ENCODE peak calls at places on chromosomes 6 and 20, in six cellular contexts. Z, S, T, E, P and Q are unnamed samples.

GRCh38 chr6:66838764-66839163 is 1131.7 kb upstream of the EYS start:
- DNase-seq in Z (no peak), S (peak), T (no peak), E (no peak), P (no peak), Q (no peak)

GRCh38 chr20:62136283-62137091 is 6.7 kb downstream of the PSMA7 start:
- DNase-seq in Z (peak), S (peak), T (peak), E (peak), P (peak), Q (peak)

GRCh38 chr6:148273962-148274752 is 68.5 kb upstream of the SASH1 start:
- DNase-seq in Z (no peak), S (no peak), T (no peak), E (no peak), P (peak), Q (no peak)

GRCh38 chr20:52438326-52438963 is 246.9 kb upstream of the ZFP64 start:
- DNase-seq in Z (no peak), S (no peak), T (no peak), E (no peak), P (no peak), Q (no peak)

GRCh38 chr6:36743538-36744441 is 46.2 kb downstream of the RAB44 start:
- DNase-seq in Z (no peak), S (no peak), T (peak), E (no peak), P (no peak), Q (no peak)

GRCh38 chr20:46122071-46122470 is 4.0 kb downstream of the CD40 start:
- DNase-seq in Z (no peak), S (peak), T (peak), E (no peak), P (peak), Q (no peak)

GRCh38 chr6:105484238-105485161 is 81.6 kb upstream of the PREP start:
- DNase-seq in Z (no peak), S (peak), T (no peak), E (no peak), P (peak), Q (no peak)

GRCh38 chr6:139871844-139872510 is 497.5 kb upstream of the CITED2 start:
- DNase-seq in Z (no peak), S (no peak), T (no peak), E (no peak), P (no peak), Q (no peak)

GRCh38 chr6:119138906-119139541 is 60.6 kb upstream of the FAM184A start:
- DNase-seq in Z (no peak), S (no peak), T (no peak), E (no peak), P (no peak), Q (no peak)

GRCh38 chr6:88922775-88923548 is 40.5 kb downstream of the RNGTT start:
- DNase-seq in Z (no peak), S (no peak), T (no peak), E (no peak), P (peak), Q (no peak)

GRCh38 chr20:16675165-16675564 is 54.7 kb upstream of the SNRPB2 start:
- DNase-seq in Z (no peak), S (no peak), T (no peak), E (no peak), P (no peak), Q (no peak)

GRCh38 chr6:127503022-127503421 is 16.1 kb downstream of the MTCL3 start:
- DNase-seq in Z (no peak), S (no peak), T (no peak), E (no peak), P (no peak), Q (no peak)

GRCh38 chr20:53291548-53291947 is 302.1 kb downstream of the ZNF217 start:
- DNase-seq in Z (peak), S (no peak), T (no peak), E (no peak), P (no peak), Q (peak)

GRCh38 chr6:121627761-121628160 is 192.3 kb downstream of the GJA1 start:
- DNase-seq in Z (no peak), S (no peak), T (no peak), E (no peak), P (peak), Q (no peak)

GRCh38 chr20:63314015-63314471 is 21.1 kb downstream of the COL20A1 start:
- DNase-seq in Z (no peak), S (no peak), T (no peak), E (no peak), P (no peak), Q (no peak)

GRCh38 chr20:35018578-35019371 is 63.1 kb downstream of the MYH7B start:
- DNase-seq in Z (no peak), S (no peak), T (no peak), E (no peak), P (no peak), Q (no peak)

GRCh38 chr6:85431271-85431670 is 18.6 kb upstream of the NT5E start:
- DNase-seq in Z (no peak), S (no peak), T (no peak), E (no peak), P (no peak), Q (no peak)

DNA sequence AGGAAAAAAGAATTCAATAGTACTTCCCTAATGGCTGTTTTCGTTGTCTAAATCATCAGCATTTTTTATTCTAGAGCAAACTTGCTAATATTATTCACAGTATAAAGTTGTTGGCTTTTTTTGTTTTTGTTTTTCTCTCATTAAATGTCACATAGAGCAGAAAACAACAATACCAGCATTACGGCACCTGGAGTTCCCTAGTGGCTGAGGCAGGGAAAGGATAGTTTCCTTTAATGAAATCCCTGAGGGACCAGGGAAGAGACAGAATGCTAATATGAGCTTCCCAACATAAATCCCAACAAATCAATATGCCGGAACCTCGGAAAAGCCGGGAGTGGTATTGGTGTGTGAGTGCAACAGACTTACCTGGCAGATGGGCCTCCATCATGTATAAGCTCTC is 235.2 kb upstream of the ASCC3 start:
- DNase-seq in Z (no peak), S (no peak), T (no peak), E (no peak), P (no peak), Q (no peak)
- TF ChIP-seq CTCF in Z (no peak), S (no peak), T (no peak), E (no peak), P (no peak), Q (no peak)

GRCh38 chr20:14407336-14407735 is 69.9 kb upstream of the FLRT3 start:
- DNase-seq in Z (no peak), S (no peak), T (no peak), E (no peak), P (no peak), Q (no peak)

GRCh38 chr20:14404515-14404914 is 67.1 kb upstream of the FLRT3 start:
- DNase-seq in Z (no peak), S (no peak), T (no peak), E (no peak), P (no peak), Q (no peak)

GRCh38 chr20:14401479-14402138 is 64.2 kb upstream of the FLRT3 start:
- DNase-seq in Z (no peak), S (peak), T (no peak), E (no peak), P (no peak), Q (peak)

GRCh38 chr20:14410869-14411555 is 73.6 kb upstream of the FLRT3 start:
- DNase-seq in Z (no peak), S (no peak), T (no peak), E (no peak), P (peak), Q (no peak)

GRCh38 chr20:14406495-14406894 is 69.1 kb upstream of the FLRT3 start:
- DNase-seq in Z (no peak), S (peak), T (no peak), E (no peak), P (peak), Q (no peak)
- TF ChIP-seq CTCF in Z (no peak), S (no peak), T (no peak), E (no peak), P (no peak), Q (no peak)

GRCh38 chr6:33620584-33621395 is at the start of gene ITPR3:
- DNase-seq in Z (peak), S (peak), T (peak), E (peak), P (peak), Q (no peak)

GRCh38 chr6:33620158-33620583 is 951 bp upstream of the ITPR3 start:
- DNase-seq in Z (peak), S (no peak), T (peak), E (no peak), P (no peak), Q (no peak)

GRCh38 chr6:33616913-33617312 is 4.2 kb upstream of the ITPR3 start:
- DNase-seq in Z (no peak), S (peak), T (no peak), E (no peak), P (no peak), Q (no peak)

GRCh38 chr6:33621396-33622388 is 570 bp downstream of the ITPR3 start:
- DNase-seq in Z (no peak), S (no peak), T (peak), E (no peak), P (peak), Q (no peak)

DNA sequence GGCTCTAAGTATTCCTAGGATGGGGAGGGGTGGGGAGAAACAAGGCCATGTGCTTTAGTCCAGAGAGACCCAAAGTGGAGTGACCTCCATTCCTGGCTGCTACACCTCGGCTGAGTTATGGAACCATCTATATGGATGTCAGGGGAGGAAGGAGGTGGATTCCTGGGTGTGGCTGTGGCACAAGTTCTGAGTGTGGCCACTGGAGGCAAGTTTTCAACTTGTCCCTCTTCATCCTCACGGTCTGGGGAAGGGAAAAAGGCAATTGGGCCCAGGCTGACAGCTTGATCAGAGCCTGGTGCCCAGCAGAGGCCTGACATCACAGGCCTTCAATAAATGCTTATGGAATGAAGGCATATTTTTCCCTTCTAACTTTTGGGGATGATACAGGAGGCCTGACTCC is 2.0 kb upstream of the ITPR3 start:
- DNase-seq in Z (no peak), S (no peak), T (no peak), E (no peak), P (no peak), Q (no peak)
- TF ChIP-seq CTCF in Z (no peak), S (no peak), T (no peak), E (no peak), P (no peak), Q (no peak)

DNA sequence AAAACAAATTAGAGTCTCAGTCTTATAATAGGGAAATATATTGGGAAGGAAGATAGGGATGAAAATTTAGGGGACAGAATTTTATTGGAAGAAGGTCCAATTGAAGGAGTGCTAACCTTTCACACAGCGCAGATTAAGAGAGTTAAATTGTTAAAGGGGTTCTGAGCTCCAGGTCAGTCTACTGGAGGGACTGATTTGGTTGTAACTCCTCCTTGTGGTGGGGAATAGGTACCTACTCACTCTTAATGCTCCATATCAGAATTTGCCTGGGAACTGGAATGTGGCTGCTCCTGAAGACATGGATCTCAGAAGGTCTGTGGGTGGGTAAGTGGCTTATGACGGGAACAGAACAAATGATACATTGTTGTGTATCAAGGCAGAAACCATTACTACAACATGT is 143.5 kb downstream of the FLRT3 start:
- DNase-seq in Z (no peak), S (no peak), T (no peak), E (no peak), P (peak), Q (no peak)
- TF ChIP-seq CTCF in Z (no peak), S (peak), T (no peak), E (no peak), P (peak), Q (peak)

GRCh38 chr6:51844391-51844735 is 243.1 kb downstream of the PKHD1 start:
- DNase-seq in Z (peak), S (no peak), T (no peak), E (no peak), P (no peak), Q (peak)
- TF ChIP-seq CTCF in Z (no peak), S (no peak), T (peak), E (no peak), P (no peak), Q (peak)